ENCODE peak calls at places on chromosomes 3 and 15, in eight cellular contexts. L is T-cell; W is AG09309; Y is CD4-positive, CD25-positive, alpha-beta regulatory T cell; T is lower lobe of right lung; O is T-helper 1 cell; A is GM20000; X is amygdala. P is an unnamed sample.

GRCh38 chr15:52183562-52184173 is 7.5 kb downstream of the GNB5 start:
- DNase-seq in A (peak; percentile 36), L (no peak), Y (no peak), O (no peak), T (no peak), W (no peak), X (no peak), P (no peak)

GRCh38 chr15:42996871-42997270 is 76.3 kb upstream of the TTBK2 start:
- DNase-seq in Y (no peak), X (no peak), T (no peak), W (no peak), L (no peak), A (no peak), O (no peak), P (no peak)

GRCh38 chr3:154111365-154111764 is 9.8 kb upstream of the ARHGEF26 start:
- DNase-seq in L (no peak), X (no peak), T (no peak), W (no peak), A (no peak), Y (no peak), O (no peak), P (no peak)

GRCh38 chr3:22284559-22284958 is 533.5 kb upstream of the ZNF385D start:
- DNase-seq in A (no peak), L (no peak), W (no peak), Y (no peak), X (no peak), T (no peak), O (no peak), P (no peak)

GRCh38 chr3:162489853-162490252 is 993.2 kb downstream of the OTOL1 start:
- DNase-seq in L (no peak), A (no peak), T (no peak), W (no peak), Y (no peak), X (no peak), O (no peak), P (no peak)

GRCh38 chr3:14042680-14043079 is 82.0 kb downstream of the CHCHD4 start:
- DNase-seq in O (no peak), T (no peak), W (peak; percentile 10), Y (no peak), X (no peak), L (no peak), A (no peak), P (peak; percentile 9)

GRCh38 chr3:66499881-66500574 is 794 bp downstream of the LRIG1 start:
- DNase-seq in L (no peak), O (no peak), W (no peak), T (peak; percentile 63), Y (peak; percentile 44), A (peak; percentile 62), X (no peak), P (no peak)

GRCh38 chr3:151584603-151585002 is 123.7 kb upstream of the IGSF10 start:
- DNase-seq in O (no peak), T (no peak), Y (no peak), W (no peak), A (no peak), L (no peak), X (no peak), P (peak; percentile 58)

GRCh38 chr3:195226900-195227447 is 44.0 kb downstream of the XXYLT1 start:
- DNase-seq in W (no peak), O (no peak), L (no peak), X (no peak), Y (no peak), A (peak; percentile 40), T (no peak), P (no peak)

GRCh38 chr3:127043731-127044510 is 61.0 kb downstream of the PLXNA1 start:
- DNase-seq in T (peak; percentile 36), L (no peak), X (no peak), A (no peak), O (no peak), W (no peak), Y (no peak), P (no peak)

GRCh38 chr3:146156060-146156459 is 4.9 kb downstream of the PLOD2 start:
- DNase-seq in T (no peak), X (no peak), Y (no peak), W (no peak), L (no peak), O (no peak), A (no peak), P (no peak)

GRCh38 chr3:94179059-94179458 is 116.2 kb downstream of the NSUN3 start:
- DNase-seq in T (no peak), A (no peak), O (no peak), Y (no peak), W (no peak), X (no peak), L (no peak), P (no peak)

GRCh38 chr3:34808287-34808686 is 831.0 kb upstream of the ARPP21 start:
- DNase-seq in X (no peak), Y (no peak), A (no peak), O (no peak), L (no peak), T (no peak), W (no peak), P (no peak)

GRCh38 chr3:133857767-133858166 is 37.9 kb downstream of the RAB6B start:
- DNase-seq in X (no peak), L (no peak), A (no peak), T (no peak), O (peak; percentile 22), Y (no peak), W (no peak), P (no peak)

GRCh38 chr3:169218314-169218983 is 445.1 kb downstream of the MECOM start:
- DNase-seq in A (no peak), Y (no peak), X (no peak), T (no peak), L (no peak), W (peak; percentile 48), O (no peak), P (peak; percentile 44)

GRCh38 chr15:75204340-75205063 is 2.8 kb downstream of the C15orf39 start:
- DNase-seq in Y (peak; percentile 83), A (peak; percentile 94), W (peak; percentile 60), T (peak; percentile 94), X (peak; percentile 78), L (peak; percentile 82), O (peak; percentile 86), P (peak; percentile 70)

GRCh38 chr3:71587958-71588357 is 4.4 kb upstream of the FOXP1 start:
- DNase-seq in X (no peak), A (no peak), T (no peak), Y (no peak), O (no peak), L (no peak), W (no peak), P (no peak)

GRCh38 chr3:186476044-186476468 is 68.1 kb downstream of the CRYGS start:
- DNase-seq in W (no peak), O (no peak), L (no peak), Y (no peak), X (peak; percentile 87), A (no peak), T (no peak), P (peak; percentile 7)

GRCh38 chr3:100089802-100090668 is 24.3 kb downstream of the FILIP1L start:
- DNase-seq in W (no peak), L (no peak), O (peak; percentile 51), A (peak; percentile 28), X (no peak), T (no peak), Y (no peak), P (peak; percentile 57)

GRCh38 chr3:115513411-115513800 is 109.9 kb upstream of the GAP43 start:
- DNase-seq in X (no peak), T (no peak), O (no peak), L (peak; percentile 5), A (no peak), W (no peak), Y (peak; percentile 50), P (no peak)

GRCh38 chr15:78308422-78309021 is 9.1 kb upstream of the SKIC8 start:
- DNase-seq in O (peak; percentile 36), L (peak; percentile 13), Y (peak; percentile 13), W (no peak), A (peak; percentile 75), X (peak; percentile 41), T (peak; percentile 76), P (no peak)

GRCh38 chr15:87689716-87690115 is 566.8 kb downstream of the NTRK3 start:
- DNase-seq in W (no peak), O (no peak), A (no peak), T (no peak), L (no peak), X (no peak), Y (no peak), P (no peak)

GRCh38 chr15:58331903-58332675 is 99.7 kb upstream of the LIPC start:
- DNase-seq in Y (peak; percentile 37), T (peak; percentile 90), L (peak; percentile 73), W (peak; percentile 99), O (peak; percentile 89), A (peak; percentile 61), X (peak; percentile 85), P (peak; percentile 100)

GRCh38 chr3:141049681-141050080 is 1.5 kb upstream of the SPSB4 start:
- DNase-seq in O (no peak), L (no peak), Y (no peak), X (no peak), W (no peak), A (no peak), T (no peak), P (no peak)

GRCh38 chr3:71201939-71202338 is 381.6 kb downstream of the FOXP1 start:
- DNase-seq in O (no peak), Y (no peak), W (no peak), T (no peak), L (no peak), A (no peak), X (peak; percentile 35), P (no peak)

GRCh38 chr3:55376753-55377347 is 110.3 kb downstream of the WNT5A start:
- DNase-seq in O (no peak), W (no peak), X (no peak), T (no peak), A (no peak), L (no peak), Y (no peak), P (no peak)

GRCh38 chr15:40358492-40359353 is 704 bp downstream of the DISP2 start:
- DNase-seq in L (no peak), W (no peak), A (no peak), O (peak; percentile 27), X (peak; percentile 39), Y (no peak), T (no peak), P (no peak)

GRCh38 chr15:70362350-70362749 is 264.6 kb upstream of the TLE3 start:
- DNase-seq in Y (no peak), W (no peak), X (no peak), T (no peak), O (no peak), L (no peak), A (no peak), P (no peak)

GRCh38 chr3:127233371-127233770 is 40.4 kb downstream of the PRR23E start:
- DNase-seq in T (no peak), A (no peak), O (no peak), Y (no peak), X (no peak), L (no peak), W (no peak), P (no peak)

GRCh38 chr3:59247402-59247841 is 197.6 kb upstream of the CFAP20DC start:
- DNase-seq in T (no peak), Y (no peak), L (no peak), O (peak; percentile 13), X (no peak), W (no peak), A (peak; percentile 32), P (no peak)

GRCh38 chr15:57591237-57591821 is 375 bp upstream of the MYZAP start:
- DNase-seq in L (no peak), O (no peak), X (no peak), Y (no peak), W (no peak), T (no peak), A (no peak), P (no peak)

GRCh38 chr15:60594071-60594470 is 115.1 kb upstream of the ICE2 start:
- DNase-seq in A (no peak), O (no peak), X (no peak), Y (no peak), T (no peak), W (no peak), L (no peak), P (no peak)

GRCh38 chr3:33582234-33582633 is 135.8 kb downstream of the CLASP2 start:
- DNase-seq in A (no peak), Y (no peak), O (no peak), T (no peak), X (no peak), W (no peak), L (no peak), P (no peak)

GRCh38 chr3:181935915-181936314 is 224.2 kb downstream of the SOX2 start:
- DNase-seq in X (no peak), L (no peak), Y (no peak), A (no peak), O (no peak), W (no peak), T (no peak), P (no peak)